ENCODE peak calls at places on chromosomes 16 and 17, in six cellular contexts. B is H9, D is IMR-90, M is mesenchymal stem cell, V is neuronal stem cell, L is H1. F is an unnamed sample.

GRCh38 chr16:81533175-81533507 is 88.5 kb downstream of the CMIP start:
- DNase-seq in B (no peak), D (peak; percentile 41), M (no peak), V (no peak), L (no peak), F (no peak)

GRCh38 chr17:45155483-45155882 is 6.2 kb upstream of the HEXIM2 start:
- DNase-seq in B (no peak), D (no peak), M (no peak), V (no peak), L (no peak), F (peak; percentile 63)

GRCh38 chr17:50918933-50919296 is 52.8 kb upstream of the TOB1 start:
- DNase-seq in B (no peak), D (peak; percentile 35), M (peak; percentile 27), V (no peak), L (no peak), F (no peak)

GRCh38 chr17:7130626-7131467 is 16.2 kb upstream of the ASGR2 start:
- DNase-seq in B (no peak), D (no peak), M (no peak), V (no peak), L (no peak), F (peak; percentile 16)

GRCh38 chr16:1713933-1714332 is 7.9 kb downstream of the MAPK8IP3 start:
- DNase-seq in B (peak; percentile 53), D (no peak), M (no peak), V (no peak), L (no peak), F (no peak)

GRCh38 chr16:17334096-17334495 is 136.7 kb downstream of the XYLT1 start:
- DNase-seq in B (no peak), D (peak; percentile 96), M (no peak), V (no peak), L (no peak), F (no peak)

GRCh38 chr16:23535901-23536300 is 21.2 kb downstream of the EARS2 start:
- DNase-seq in B (no peak), D (peak; percentile 13), M (no peak), V (no peak), L (no peak), F (no peak)

GRCh38 chr17:3167574-3167973 is 29.7 kb upstream of the OR1A2 start:
- DNase-seq in B (no peak), D (no peak), M (no peak), V (no peak), L (no peak), F (no peak)

GRCh38 chr17:7589204-7589868 is 558 bp downstream of the SOX15 start:
- DNase-seq in B (peak; percentile 93), D (peak; percentile 83), M (peak; percentile 86), V (peak; percentile 87), L (no peak), F (peak; percentile 85)

GRCh38 chr17:59830007-59830630 is 62.6 kb downstream of the TUBD1 start:
- DNase-seq in B (no peak), D (peak; percentile 63), M (peak; percentile 54), V (no peak), L (no peak), F (no peak)

GRCh38 chr17:17468217-17469010 is 8.4 kb upstream of the MED9 start:
- DNase-seq in B (no peak), D (no peak), M (no peak), V (no peak), L (no peak), F (no peak)

GRCh38 chr16:24141466-24141865 is 114.7 kb upstream of the CACNG3 start:
- DNase-seq in B (no peak), D (no peak), M (no peak), V (no peak), L (no peak), F (no peak)

GRCh38 chr16:17590711-17591654 is 120.2 kb upstream of the XYLT1 start:
- DNase-seq in B (no peak), D (no peak), M (no peak), V (no peak), L (no peak), F (peak; percentile 81)

GRCh38 chr17:75078097-75079022 is 9.4 kb upstream of the SLC16A5 start:
- DNase-seq in B (peak; percentile 39), D (peak; percentile 78), M (peak; percentile 70), V (no peak), L (no peak), F (peak; percentile 90)

GRCh38 chr16:53529529-53529928 is 26.5 kb upstream of the AKTIP start:
- DNase-seq in B (no peak), D (no peak), M (no peak), V (no peak), L (no peak), F (no peak)

GRCh38 chr16:56912746-56913703 is 18.9 kb upstream of the HERPUD1 start:
- DNase-seq in B (no peak), D (peak; percentile 83), M (peak; percentile 62), V (no peak), L (no peak), F (peak; percentile 83)

GRCh38 chr17:32656851-32657250 is 170.1 kb downstream of the CDK5R1 start:
- DNase-seq in B (no peak), D (no peak), M (no peak), V (no peak), L (no peak), F (no peak)

GRCh38 chr16:29915590-29916247 is 10.3 kb downstream of the KCTD13 start:
- DNase-seq in B (no peak), D (peak; percentile 70), M (peak; percentile 71), V (no peak), L (no peak), F (no peak)

GRCh38 chr17:13209091-13209490 is 191.3 kb upstream of the ELAC2 start:
- DNase-seq in B (no peak), D (no peak), M (no peak), V (no peak), L (no peak), F (peak; percentile 68)

GRCh38 chr16:68644715-68645493 is at the start of gene CDH3:
- DNase-seq in B (peak; percentile 95), D (no peak), M (peak; percentile 31), V (no peak), L (peak; percentile 82), F (peak; percentile 7)

GRCh38 chr16:82735176-82735575 is 108.4 kb downstream of the CDH13 start:
- DNase-seq in B (no peak), D (no peak), M (peak; percentile 34), V (no peak), L (no peak), F (no peak)

GRCh38 chr16:82730901-82731300 is 104.1 kb downstream of the CDH13 start:
- DNase-seq in B (no peak), D (no peak), M (no peak), V (no peak), L (no peak), F (no peak)

GRCh38 chr16:82728901-82729300 is 102.1 kb downstream of the CDH13 start:
- DNase-seq in B (no peak), D (no peak), M (no peak), V (no peak), L (no peak), F (no peak)

GRCh38 chr16:82735696-82736095 is 108.9 kb downstream of the CDH13 start:
- DNase-seq in B (no peak), D (no peak), M (peak; percentile 85), V (no peak), L (no peak), F (no peak)

GRCh38 chr16:82732461-82732860 is 105.7 kb downstream of the CDH13 start:
- DNase-seq in B (no peak), D (no peak), M (peak; percentile 64), V (no peak), L (no peak), F (no peak)
- H3K4me1 ChIP-seq in B (peaks cover 2% of the 10 kb centered on the region), D (no peaks in the 10 kb centered on the region), M (no peaks in the 10 kb centered on the region), V (no peaks in the 10 kb centered on the region), L (no peaks in the 10 kb centered on the region), F (peaks cover 6% of the 10 kb centered on the region)

GRCh38 chr17:41559548-41559947 is 12.3 kb downstream of the KRT9 start:
- DNase-seq in B (no peak), D (peak; percentile 41), M (peak; percentile 39), V (no peak), L (no peak), F (peak; percentile 5)
- H4K91ac ChIP-seq in B (no peak overlapping the region), D (no peak overlapping the region), M (no peak overlapping the region), V (no peak overlapping the region), L (no peak overlapping the region), F (no peak overlapping the region)

DNA sequence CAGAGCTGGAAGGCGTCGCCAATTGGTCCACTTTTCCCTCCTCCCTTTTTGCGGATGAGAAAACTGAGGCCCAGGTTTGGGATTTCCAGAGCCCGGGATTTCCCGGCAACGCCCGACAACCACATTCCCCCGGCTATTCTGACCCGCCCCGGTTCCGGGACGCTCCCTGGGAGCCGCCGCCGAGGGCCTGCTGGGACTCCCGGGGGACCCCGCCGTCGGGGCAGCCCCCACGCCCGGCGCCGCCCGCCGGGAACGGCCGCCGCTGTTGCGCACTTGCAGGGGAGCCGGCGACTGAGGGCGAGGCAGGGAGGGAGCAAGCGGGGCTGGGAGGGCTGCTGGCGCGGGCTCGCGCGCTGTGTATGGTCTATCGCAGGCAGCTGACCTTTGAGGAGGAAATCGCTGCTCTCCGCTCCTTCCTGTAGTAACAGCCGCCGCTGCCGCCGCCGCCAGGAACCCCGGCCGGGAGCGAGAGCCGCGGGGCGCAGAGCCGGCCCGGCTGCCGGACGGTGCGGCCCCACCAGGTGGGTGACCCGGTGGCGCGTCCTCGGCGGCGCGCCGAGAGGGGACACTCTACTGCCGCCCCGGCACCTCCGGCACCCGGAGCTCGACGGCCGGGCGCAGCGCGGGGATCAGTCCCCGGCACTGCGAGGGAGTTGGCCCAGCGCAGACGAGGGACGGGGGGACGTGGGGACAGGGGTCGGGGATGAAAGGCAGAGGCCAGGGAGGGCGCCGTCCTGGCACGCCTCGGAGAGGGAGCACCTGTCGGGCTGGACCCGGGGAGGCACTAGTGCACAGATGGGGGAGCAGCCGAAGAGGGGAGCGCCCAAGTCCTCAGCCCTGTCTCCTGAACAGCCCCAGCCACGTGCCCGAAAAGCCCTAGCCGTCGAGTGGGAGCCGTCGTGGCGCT is at the start of gene STAT5A:
- DNase-seq in B (peak; percentile 81), D (peak; percentile 69), M (peak; percentile 85), V (no peak), L (no peak), F (peak; percentile 70)
- H3K23ac ChIP-seq in B (no peak within 1 kb of the TSS), D (peak within 1 kb of the TSS; percentile 67), M (peak within 1 kb of the TSS; percentile 45), V (peak within 1 kb of the TSS; percentile 91), L (no peak within 1 kb of the TSS), F (no peak within 1 kb of the TSS)

GRCh38 chr17:4502466-4503154 is 3.9 kb downstream of the SPNS2 start:
- DNase-seq in B (no peak), D (no peak), M (no peak), V (no peak), L (no peak), F (no peak)

GRCh38 chr17:4505187-4505586 is 6.5 kb downstream of the SPNS2 start:
- DNase-seq in B (peak; percentile 38), D (no peak), M (no peak), V (no peak), L (no peak), F (peak; percentile 71)

GRCh38 chr17:4503283-4504005 is 4.8 kb downstream of the SPNS2 start:
- DNase-seq in B (no peak), D (no peak), M (no peak), V (no peak), L (no peak), F (no peak)

GRCh38 chr17:4506180-4506814 is 7.6 kb downstream of the SPNS2 start:
- DNase-seq in B (no peak), D (no peak), M (no peak), V (no peak), L (no peak), F (no peak)

DNA sequence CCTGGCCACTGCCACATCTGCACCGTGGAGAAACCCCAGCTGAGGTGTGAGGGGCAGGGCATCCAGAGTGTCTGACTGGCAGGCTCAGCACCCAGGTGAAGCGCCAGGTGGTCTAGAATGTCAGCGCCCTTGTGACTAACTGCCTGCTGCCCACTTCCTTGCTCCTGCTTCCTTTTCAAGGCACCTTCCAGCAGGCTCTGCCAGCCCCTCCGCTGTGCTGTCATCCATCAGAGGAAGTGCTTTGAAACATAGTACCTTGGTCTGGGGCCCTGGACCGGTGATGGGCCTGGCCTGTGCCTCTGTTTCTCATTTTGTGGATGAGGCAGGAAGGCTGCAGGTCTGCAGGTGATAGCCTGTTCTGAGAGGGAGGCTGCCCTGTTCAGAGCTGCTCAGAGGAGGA is 5.5 kb downstream of the SPNS2 start:
- DNase-seq in B (no peak), D (no peak), M (no peak), V (no peak), L (no peak), F (no peak)
- H3K4me1 ChIP-seq in B (no peaks in the 10 kb centered on the region), D (no peaks in the 10 kb centered on the region), M (peaks cover 25% of the 10 kb centered on the region), V (peaks cover 13% of the 10 kb centered on the region), L (peaks cover 12% of the 10 kb centered on the region), F (peaks cover 65% of the 10 kb centered on the region)